ENCODE peak calls at places on chromosomes 7 and 10, in four cellular contexts. S is iris pigment epithelial cell, R is IMR-90, T is Panc1. C is an unnamed sample.
A peak's percentile ranks its signal among the peaks of the same experiment; 100 is the strongest.

GRCh38 chr10:112811741-112812551 is 138.1 kb upstream of the TCF7L2 start:
- DNase-seq in S (peak; percentile 96), R (peak; percentile 94), T (peak; percentile 62), C (peak; percentile 99)

GRCh38 chr7:50781371-50781770 is 1.3 kb downstream of the GRB10 start:
- DNase-seq in S (no peak), R (no peak), T (no peak), C (no peak)

GRCh38 chr7:150875791-150876190 is 23.5 kb downstream of the AOC1 start:
- DNase-seq in S (no peak), R (no peak), T (no peak), C (no peak)

GRCh38 chr10:18224626-18225445 is 84.6 kb downstream of the CACNB2 start:
- DNase-seq in S (no peak), R (no peak), T (no peak), C (no peak)

GRCh38 chr7:137967143-137968018 is 34.5 kb downstream of the CREB3L2 start:
- DNase-seq in S (peak; percentile 83), R (peak; percentile 80), T (no peak), C (peak; percentile 89)

GRCh38 chr10:70650751-70651150 is 21.6 kb upstream of the ADAMTS14 start:
- DNase-seq in S (no peak), R (no peak), T (no peak), C (no peak)

GRCh38 chr10:91974960-91975359 is 51.4 kb downstream of the BTAF1 start:
- DNase-seq in S (peak; percentile 76), R (peak; percentile 80), T (peak; percentile 8), C (peak; percentile 50)

GRCh38 chr7:139133335-139134139 is 24.0 kb upstream of the ZC3HAV1 start:
- DNase-seq in S (peak; percentile 89), R (peak; percentile 86), T (peak; percentile 82), C (peak; percentile 72)

GRCh38 chr10:91409069-91409868 is 875 bp upstream of the HECTD2 start:
- DNase-seq in S (peak; percentile 81), R (peak; percentile 80), T (peak; percentile 25), C (peak; percentile 64)

GRCh38 chr7:2613113-2613925 is 18.5 kb upstream of the TTYH3 start:
- DNase-seq in S (no peak), R (no peak), T (no peak), C (no peak)

GRCh38 chr7:6495597-6496262 is 48.0 kb upstream of the DAGLB start:
- DNase-seq in S (peak; percentile 67), R (peak; percentile 45), T (no peak), C (peak; percentile 7)

GRCh38 chr10:71005337-71006305 is 117.3 kb upstream of the PCBD1 start:
- DNase-seq in S (no peak), R (no peak), T (no peak), C (no peak)

GRCh38 chr10:122021828-122022227 is 32.9 kb downstream of the TACC2 start:
- DNase-seq in S (no peak), R (no peak), T (no peak), C (no peak)

GRCh38 chr10:104767745-104768144 is 126.7 kb downstream of the SORCS3 start:
- DNase-seq in S (no peak), R (no peak), T (no peak), C (peak; percentile 38)

GRCh38 chr7:151518105-151518780 is 1.5 kb downstream of the RHEB start:
- DNase-seq in S (peak; percentile 60), R (peak; percentile 48), T (no peak), C (peak; percentile 51)

GRCh38 chr10:3397231-3397630 is 224.6 kb upstream of the PITRM1 start:
- DNase-seq in S (no peak), R (peak; percentile 40), T (peak; percentile 22), C (peak; percentile 56)

GRCh38 chr7:126213876-126214275 is 1038.9 kb downstream of the GRM8 start:
- DNase-seq in S (no peak), R (no peak), T (no peak), C (no peak)

GRCh38 chr10:70596860-70597809 is 5.4 kb downstream of the PRF1 start:
- DNase-seq in S (no peak), R (no peak), T (no peak), C (no peak)

GRCh38 chr7:132784406-132784805 is 208.1 kb upstream of the PLXNA4 start:
- DNase-seq in S (no peak), R (no peak), T (no peak), C (no peak)

GRCh38 chr10:120513307-120513706 is 56.3 kb downstream of the PLPP4 start:
- DNase-seq in S (no peak), R (no peak), T (no peak), C (no peak)

GRCh38 chr7:50733552-50733951 is 49.1 kb downstream of the GRB10 start:
- DNase-seq in S (peak; percentile 88), R (peak; percentile 61), T (no peak), C (peak; percentile 99)

GRCh38 chr10:127210936-127211335 is 14.5 kb upstream of the INSYN2A start:
- DNase-seq in S (no peak), R (no peak), T (no peak), C (no peak)

GRCh38 chr7:101486056-101486763 is 123.5 kb downstream of the COL26A1 start:
- DNase-seq in S (no peak), R (no peak), T (no peak), C (peak; percentile 55)

GRCh38 chr10:110321869-110322620 is 17.3 kb upstream of the SMNDC1 start:
- DNase-seq in S (no peak), R (no peak), T (no peak), C (no peak)

GRCh38 chr10:62681211-62681940 is 123.1 kb upstream of the ADO start:
- DNase-seq in S (peak; percentile 24), R (no peak), T (no peak), C (no peak)

GRCh38 chr7:157276731-157277562 is 59.9 kb upstream of the DNAJB6 start:
- DNase-seq in S (peak; percentile 49), R (peak; percentile 51), T (no peak), C (peak; percentile 15)

GRCh38 chr7:37054631-37055300 is 330.5 kb upstream of the AOAH start:
- DNase-seq in S (peak; percentile 6), R (peak; percentile 60), T (no peak), C (no peak)

GRCh38 chr10:112949128-112949823 is 771 bp upstream of the TCF7L2 start:
- DNase-seq in S (peak; percentile 45), R (peak; percentile 37), T (no peak), C (peak; percentile 67)

GRCh38 chr7:98862716-98863420 is 6.9 kb downstream of the TMEM130 start:
- DNase-seq in S (no peak), R (no peak), T (no peak), C (no peak)

GRCh38 chr7:95609277-95609971 is 13.1 kb upstream of the PDK4 start:
- DNase-seq in S (peak; percentile 67), R (peak; percentile 29), T (peak; percentile 64), C (peak; percentile 86)

GRCh38 chr10:5442056-5442989 is 30.0 kb downstream of the NET1 start:
- DNase-seq in S (peak; percentile 43), R (peak; percentile 55), T (no peak), C (peak; percentile 65)

GRCh38 chr10:63883861-63884260 is 362.7 kb downstream of the REEP3 start:
- DNase-seq in S (no peak), R (no peak), T (no peak), C (no peak)

GRCh38 chr7:34123316-34123715 is 218.0 kb downstream of the BMPER start:
- DNase-seq in S (no peak), R (no peak), T (no peak), C (peak; percentile 3)

GRCh38 chr10:58013406-58013805 is 254.3 kb downstream of the IPMK start:
- DNase-seq in S (no peak), R (no peak), T (no peak), C (no peak)

GRCh38 chr10:132533571-132534260 is 3.9 kb upstream of the INPP5A start:
- DNase-seq in S (no peak), R (no peak), T (no peak), C (no peak)

GRCh38 chr7:5824297-5824610 is 42.8 kb upstream of the RNF216 start:
- DNase-seq in S (no peak), R (no peak), T (no peak), C (no peak)